ENCODE peak calls at places on chromosomes 4 and X, in ten cellular contexts. U is progenitor cell of endocrine pancreas; R is NCI-H460; K is dorsolateral prefrontal cortex; Z is stimulated activated CD4-positive, alpha-beta T cell treated with anti-CD3 and anti-CD28 coated beads, Interleukin-15, amount 100 ng/mL, for 1 hour; F is NAMALWA; D is NCI-H1092; L is stimulated activated CD8-positive, alpha-beta memory T cell treated with anti-CD3 and anti-CD28 coated beads, Interleukin-7, amount 100 ng/mL, for 1 hour; A is EL; I is heart left ventricle. S is an unnamed sample.

GRCh38 chrX:44898411-44899221 is 25.6 kb downstream of the KDM6A start:
- DNase-seq in K (no peak), I (no peak), R (no peak), U (no peak), D (no peak), F (peak), Z (no peak), A (no peak), L (no peak), S (no peak)

GRCh38 chrX:107684956-107685385 is 56.7 kb downstream of the PRPS1 start:
- DNase-seq in A (peak), I (peak), K (peak), F (peak), L (no peak), R (no peak), U (no peak), D (no peak), Z (no peak), S (peak)

GRCh38 chr4:18398661-18399060 is 377.1 kb upstream of the LCORL start:
- DNase-seq in A (no peak), U (no peak), D (peak), L (no peak), I (no peak), R (no peak), K (no peak), F (no peak), Z (no peak), S (no peak)

GRCh38 chrX:39204945-39205344 is 403.7 kb downstream of the MID1IP1 start:
- DNase-seq in F (no peak), D (no peak), U (no peak), I (no peak), A (no peak), L (no peak), R (no peak), K (no peak), Z (no peak), S (no peak)

GRCh38 chr4:78776031-78776728 is at the start of gene BMP2K:
- DNase-seq in A (peak), Z (peak), U (peak), K (no peak), L (peak), D (peak), I (peak), R (peak), F (peak), S (no peak)

GRCh38 chr4:5134620-5135019 is 83.3 kb downstream of the STK32B start:
- DNase-seq in D (no peak), U (no peak), R (no peak), K (no peak), F (no peak), Z (no peak), L (no peak), A (no peak), I (no peak), S (no peak)

GRCh38 chrX:137563681-137564651 is 2.0 kb upstream of the ZIC3 start:
- DNase-seq in L (no peak), R (no peak), Z (no peak), U (no peak), K (no peak), D (no peak), I (no peak), A (no peak), F (no peak), S (no peak)

GRCh38 chrX:12956704-12957541 is 18.0 kb upstream of the TMSB4X start:
- DNase-seq in R (no peak), K (no peak), D (no peak), Z (no peak), F (peak), A (peak), I (no peak), L (no peak), U (no peak), S (peak)

GRCh38 chr4:139736257-139736626 is 70.6 kb downstream of the MGST2 start:
- DNase-seq in A (no peak), Z (no peak), D (no peak), U (no peak), K (no peak), L (no peak), I (no peak), R (no peak), F (no peak), S (no peak)

GRCh38 chr4:8257854-8258253 is 11.7 kb upstream of the HTRA3 start:
- DNase-seq in D (no peak), A (no peak), Z (no peak), K (no peak), L (no peak), U (no peak), I (no peak), R (no peak), F (no peak), S (no peak)

GRCh38 chr4:99062120-99062519 is 26.5 kb downstream of the ADH5 start:
- DNase-seq in Z (no peak), F (no peak), L (no peak), D (peak), I (no peak), K (no peak), R (no peak), A (no peak), U (no peak), S (no peak)

GRCh38 chr4:19689511-19689910 is 562.2 kb upstream of the SLIT2 start:
- DNase-seq in F (no peak), D (no peak), R (no peak), U (no peak), I (no peak), L (no peak), K (no peak), A (peak), Z (no peak), S (peak)

GRCh38 chr4:48752726-48753125 is 27.4 kb downstream of the FRYL start:
- DNase-seq in R (no peak), U (no peak), F (no peak), L (no peak), K (no peak), A (no peak), Z (no peak), I (peak), D (no peak), S (no peak)

GRCh38 chr4:33841120-33841519 is 2403.2 kb downstream of the ARAP2 start:
- DNase-seq in F (no peak), D (no peak), L (no peak), I (no peak), A (no peak), K (no peak), Z (no peak), U (no peak), R (no peak), S (no peak)

GRCh38 chrX:125293792-125294780 is 25.6 kb upstream of the TEX13C start:
- DNase-seq in D (no peak), F (no peak), Z (no peak), U (no peak), K (no peak), L (no peak), I (no peak), R (peak), A (no peak), S (peak)

GRCh38 chrX:153477901-153478300 is 7.5 kb upstream of the HAUS7 start:
- DNase-seq in L (no peak), I (peak), U (no peak), D (no peak), Z (no peak), F (no peak), R (no peak), K (no peak), A (no peak), S (no peak)

GRCh38 chrX:25941559-25942250 is 196.4 kb upstream of the MAGEB18 start:
- DNase-seq in K (no peak), I (no peak), R (no peak), Z (no peak), D (no peak), A (no peak), L (no peak), F (no peak), U (no peak), S (peak)

GRCh38 chr4:984336-985054 is 2.3 kb upstream of the IDUA start:
- DNase-seq in I (no peak), L (no peak), A (no peak), Z (no peak), U (no peak), F (no peak), R (no peak), K (no peak), D (no peak), S (no peak)

GRCh38 chrX:105136786-105137185 is 83.7 kb downstream of the TEX13A start:
- DNase-seq in K (no peak), R (no peak), A (no peak), F (no peak), L (no peak), U (no peak), I (no peak), Z (no peak), D (no peak), S (peak)

GRCh38 chrX:54357414-54358377 is at the start of gene WNK3:
- DNase-seq in F (no peak), A (peak), L (peak), U (peak), I (peak), K (peak), Z (peak), R (peak), D (peak), S (peak)